ENCODE peak calls at places on chromosome 10, in ten cellular contexts. H is lung; Q is A549; J is breast epithelium; F is stimulated activated CD4-positive, alpha-beta T cell treated with anti-CD3 and anti-CD28 coated beads, Interleukin-4, amount 100 ng/mL, for 48 hours; K is vagina; L is iPS-NIHi11; V is lower lobe of right lung; E is NCI-H187; R is effector memory CD8-positive, alpha-beta T cell. U is an unnamed sample.

GRCh38 chr10:33190406-33190805 is 144.1 kb downstream of the NRP1 start:
- DNase-seq in H (no peak), K (no peak), V (no peak), R (no peak), E (no peak), F (no peak), J (no peak), L (no peak), Q (no peak), U (no peak)

GRCh38 chr10:132890301-132890700 is 52.1 kb downstream of the CFAP46 start:
- DNase-seq in K (no peak), J (peak; percentile 17), Q (no peak), F (no peak), V (no peak), H (no peak), L (no peak), E (no peak), R (no peak), U (no peak)

GRCh38 chr10:102007802-102008201 is 48.2 kb downstream of the ARMH3 start:
- DNase-seq in V (no peak), J (no peak), Q (no peak), F (no peak), R (no peak), L (no peak), E (no peak), H (no peak), K (no peak), U (no peak)

GRCh38 chr10:68208424-68209042 is 23.4 kb downstream of the ATOH7 start:
- DNase-seq in J (no peak), Q (peak; percentile 90), E (no peak), R (no peak), V (no peak), L (peak; percentile 80), K (no peak), H (no peak), F (peak; percentile 6), U (no peak)

GRCh38 chr10:121617176-121617575 is 18.9 kb upstream of the FGFR2 start:
- DNase-seq in R (no peak), J (no peak), L (no peak), E (no peak), F (no peak), K (no peak), H (no peak), V (no peak), Q (no peak), U (no peak)

GRCh38 chr10:68576118-68576517 is 16.0 kb downstream of the TET1 start:
- DNase-seq in Q (no peak), J (no peak), F (no peak), E (no peak), H (no peak), L (no peak), V (no peak), K (no peak), R (no peak), U (no peak)

GRCh38 chr10:91977501-91977900 is 53.9 kb downstream of the BTAF1 start:
- DNase-seq in H (no peak), R (no peak), K (no peak), V (no peak), L (no peak), Q (no peak), F (no peak), J (no peak), E (no peak), U (no peak)

GRCh38 chr10:123548779-123549178 is 117.4 kb upstream of the GPR26 start:
- DNase-seq in F (no peak), V (no peak), H (peak; percentile 4), K (no peak), L (peak; percentile 48), E (no peak), R (no peak), J (no peak), Q (no peak), U (no peak)

GRCh38 chr10:102509387-102509786 is 5.6 kb downstream of the SUFU start:
- DNase-seq in R (no peak), Q (no peak), F (no peak), H (no peak), E (no peak), J (no peak), K (no peak), V (no peak), L (no peak), U (no peak)

GRCh38 chr10:88158506-88159123 is 295.2 kb downstream of the PTEN start:
- DNase-seq in K (no peak), F (no peak), L (no peak), Q (no peak), E (no peak), V (no peak), J (no peak), R (no peak), H (no peak), U (no peak)